ENCODE peak calls at places on chromosomes 5 and 9, in five cellular contexts. Q is putamen, Z is KBM-7, D is memory B cell, H is kidney. I is an unnamed sample.

GRCh38 chr5:15797116-15797515 is 297.1 kb downstream of the FBXL7 start:
- DNase-seq in Z (no peak), Q (no peak), D (no peak), H (no peak), I (no peak)

GRCh38 chr9:68981825-68982224 is 32.1 kb downstream of the PRKACG start:
- DNase-seq in Z (peak; percentile 79), Q (no peak), H (no peak), D (no peak), I (peak; percentile 19)

GRCh38 chr5:169354263-169354662 is 53.3 kb upstream of the SLIT3 start:
- DNase-seq in D (no peak), Q (no peak), H (no peak), Z (no peak), I (no peak)

GRCh38 chr5:107668154-107668932 is 2.4 kb downstream of the EFNA5 start:
- DNase-seq in Q (no peak), D (no peak), Z (no peak), H (no peak), I (no peak)

GRCh38 chr5:9621379-9621903 is 8.7 kb downstream of the TAS2R1 start:
- DNase-seq in Q (no peak), D (no peak), Z (no peak), H (no peak), I (no peak)

GRCh38 chr9:26670052-26670640 is 222.5 kb downstream of the CAAP1 start:
- DNase-seq in Q (no peak), D (no peak), Z (no peak), H (no peak), I (no peak)

GRCh38 chr5:77995793-77996409 is 219.8 kb upstream of the TBCA start:
- DNase-seq in Z (no peak), D (no peak), Q (no peak), H (no peak), I (no peak)

GRCh38 chr5:113024298-113024697 is 47.7 kb downstream of the DCP2 start:
- DNase-seq in Q (no peak), D (no peak), H (no peak), Z (no peak), I (no peak)

GRCh38 chr9:91533382-91533781 is 109.8 kb upstream of the NFIL3 start:
- DNase-seq in H (no peak), Z (no peak), Q (no peak), D (no peak), I (no peak)

GRCh38 chr9:130866474-130866965 is 30.1 kb downstream of the QRFP start:
- DNase-seq in H (no peak), Q (no peak), D (peak; percentile 42), Z (peak; percentile 88), I (peak; percentile 85)

GRCh38 chr5:73381587-73382411 is 66.8 kb downstream of the FOXD1 start:
- DNase-seq in H (no peak), Z (no peak), Q (no peak), D (no peak), I (no peak)

GRCh38 chr9:121686930-121687541 is 35.6 kb downstream of the DAB2IP start:
- DNase-seq in D (peak; percentile 54), H (peak; percentile 83), Z (peak; percentile 91), Q (peak; percentile 69), I (peak; percentile 79)

GRCh38 chr5:82924990-82925385 is 152.2 kb downstream of the TMEM167A start:
- DNase-seq in Q (no peak), H (no peak), Z (no peak), D (no peak), I (no peak)

GRCh38 chr9:108270041-108270440 is 585.7 kb downstream of the ACTL7B start:
- DNase-seq in H (no peak), Z (no peak), Q (no peak), D (no peak), I (no peak)

GRCh38 chr9:114108016-114108833 is 9.1 kb upstream of the KIF12 start:
- DNase-seq in H (peak; percentile 93), Z (peak; percentile 72), D (peak; percentile 5), Q (peak; percentile 79), I (peak; percentile 73)

GRCh38 chr5:107764976-107765684 is 94.4 kb upstream of the EFNA5 start:
- DNase-seq in Z (no peak), H (no peak), Q (no peak), D (no peak), I (no peak)

GRCh38 chr9:127192744-127193143 is 70.3 kb upstream of the ANGPTL2 start:
- DNase-seq in Z (no peak), Q (no peak), D (no peak), H (no peak), I (no peak)

GRCh38 chr5:317086-317811 is 4.3 kb upstream of the AHRR start:
- DNase-seq in Z (peak; percentile 84), H (peak; percentile 56), Q (no peak), D (peak; percentile 26), I (peak; percentile 95)